ENCODE peak calls at places on chromosomes 4 and X, in seven cellular contexts. G is substantia nigra; H is activated T-helper 9 cell treated with anti-CD3 and anti-CD28 coated beads, Interleukin-2, amount 50 U/mL, for 16 hours; W is natural killer cell treated with Interleukin-12 subunit alpha and Interleukin-12 subunit beta and Interleukin-15 and Interleukin-18, amount 100 ng/mL, for 72 hours; Q is cardiac muscle cell; D is hippocampal formation; M is CD4-positive, alpha-beta T cell. R is an unnamed sample.

GRCh38 chrX:16708016-16708415 is 4.5 kb downstream of the CTPS2 start:
- DNase-seq in W (no peak), H (no peak), D (no peak), Q (no peak), G (no peak), M (no peak), R (no peak)

GRCh38 chr4:26218677-26219181 is 102.1 kb upstream of the RBPJ start:
- DNase-seq in D (peak), H (no peak), W (no peak), Q (no peak), M (no peak), G (no peak), R (no peak)

GRCh38 chrX:131802836-131803626 is 220.1 kb upstream of the STK26 start:
- DNase-seq in M (no peak), G (peak), Q (no peak), H (peak), W (peak), D (no peak), R (peak)

GRCh38 chr4:56641494-56642051 is 39.5 kb downstream of the HOPX start:
- DNase-seq in D (no peak), W (no peak), H (no peak), Q (peak), G (no peak), M (no peak), R (no peak)

GRCh38 chrX:150365953-150366911 is 3.1 kb downstream of the MAMLD1 start:
- DNase-seq in D (peak), Q (peak), M (no peak), G (no peak), W (no peak), H (no peak), R (no peak)

GRCh38 chr4:125704726-125705125 is 390.0 kb downstream of the FAT4 start:
- DNase-seq in H (no peak), Q (peak), D (no peak), G (no peak), W (no peak), M (no peak), R (no peak)

GRCh38 chrX:8864151-8864550 is 63.0 kb upstream of the FAM9A start:
- DNase-seq in H (no peak), Q (no peak), W (no peak), D (peak), M (no peak), G (no peak), R (peak)

GRCh38 chrX:868248-868647 is 237.7 kb downstream of the SHOX start:
- DNase-seq in H (no peak), W (no peak), M (no peak), D (no peak), G (no peak), Q (no peak), R (no peak)

GRCh38 chrX:103687696-103688191 is 1.2 kb upstream of the MORF4L2 start:
- DNase-seq in M (peak), G (peak), H (peak), Q (peak), D (peak), W (no peak), R (peak)

GRCh38 chr4:70315928-70316327 is 18.9 kb upstream of the CABS1 start:
- DNase-seq in M (no peak), G (no peak), W (no peak), H (no peak), Q (no peak), D (no peak), R (no peak)

GRCh38 chrX:38273453-38273852 is 52.8 kb upstream of the SRPX start:
- DNase-seq in M (no peak), H (no peak), D (no peak), G (no peak), Q (no peak), W (no peak), R (no peak)

GRCh38 chr4:109072595-109072994 is 229.9 kb downstream of the COL25A1 start:
- DNase-seq in G (no peak), H (no peak), W (no peak), M (no peak), Q (peak), D (no peak), R (no peak)

GRCh38 chrX:21678059-21678458 is 19.9 kb upstream of the KLHL34 start:
- DNase-seq in H (no peak), M (no peak), G (no peak), D (no peak), W (no peak), Q (no peak), R (no peak)

GRCh38 chr4:147518846-147519767 is 38.2 kb downstream of the EDNRA start:
- DNase-seq in G (peak), Q (peak), D (peak), M (peak), W (no peak), H (peak), R (peak)

GRCh38 chr4:3880595-3881120 is 114.5 kb downstream of the ADRA2C start:
- DNase-seq in W (no peak), H (peak), D (peak), G (no peak), Q (peak), M (peak), R (peak)

GRCh38 chrX:30521440-30522182 is 56.0 kb downstream of the TASL start:
- DNase-seq in G (no peak), M (no peak), D (no peak), W (no peak), H (no peak), Q (peak), R (no peak)

GRCh38 chrX:134520860-134521390 is 61.0 kb downstream of the HPRT1 start:
- DNase-seq in D (no peak), W (no peak), M (no peak), Q (peak), H (no peak), G (no peak), R (no peak)

GRCh38 chr4:3317011-3317655 is 24.3 kb downstream of the RGS12 start:
- DNase-seq in H (no peak), G (no peak), W (no peak), M (no peak), D (no peak), Q (no peak), R (peak)

GRCh38 chr4:169345207-169345788 is 74.5 kb upstream of the SH3RF1 start:
- DNase-seq in H (no peak), Q (peak), D (peak), W (no peak), M (no peak), G (peak), R (peak)

GRCh38 chr4:14726441-14727405 is 275.6 kb upstream of the CPEB2 start:
- DNase-seq in M (no peak), H (no peak), D (no peak), G (no peak), Q (peak), W (no peak), R (no peak)

GRCh38 chrX:50813843-50814661 is at the start of gene SHROOM4:
- DNase-seq in M (no peak), H (no peak), D (peak), G (peak), Q (peak), W (no peak), R (peak)

GRCh38 chr4:158849681-158850080 is 80.9 kb downstream of the FNIP2 start:
- DNase-seq in H (no peak), M (no peak), Q (no peak), D (no peak), G (no peak), W (no peak), R (no peak)

GRCh38 chrX:41445781-41446358 is 1.3 kb upstream of the NYX start:
- DNase-seq in M (no peak), H (no peak), Q (no peak), D (no peak), G (no peak), W (no peak), R (no peak)

GRCh38 chrX:154750301-154751120 is at the start of gene GAB3:
- DNase-seq in H (no peak), D (no peak), M (no peak), W (peak), G (no peak), Q (peak), R (no peak)

GRCh38 chr4:26342328-26343040 is 21.7 kb downstream of the RBPJ start:
- DNase-seq in G (no peak), H (no peak), M (no peak), Q (peak), D (no peak), W (no peak), R (no peak)

GRCh38 chrX:132171478-132171877 is 43.7 kb upstream of the FRMD7 start:
- DNase-seq in M (no peak), G (no peak), W (no peak), D (no peak), H (no peak), Q (peak), R (no peak)

GRCh38 chrX:34341258-34341657 is 209.1 kb upstream of the FAM47A start:
- DNase-seq in D (no peak), Q (no peak), W (no peak), M (no peak), H (no peak), G (no peak), R (no peak)

GRCh38 chr4:90246841-90247240 is 119.6 kb downstream of the CCSER1 start:
- DNase-seq in M (no peak), D (no peak), W (no peak), Q (no peak), H (no peak), G (no peak), R (no peak)

GRCh38 chr4:107215222-107215621 is 179.1 kb upstream of the DKK2 start:
- DNase-seq in W (no peak), Q (no peak), H (no peak), D (no peak), M (no peak), G (no peak), R (no peak)

GRCh38 chr4:16752150-16752549 is 146.3 kb downstream of the LDB2 start:
- DNase-seq in W (no peak), G (no peak), D (no peak), Q (peak), M (no peak), H (no peak), R (no peak)

GRCh38 chr4:8916251-8916913 is 44.7 kb upstream of the HMX1 start:
- DNase-seq in D (no peak), Q (no peak), M (no peak), W (peak), G (no peak), H (no peak), R (peak)

GRCh38 chr4:138184881-138185280 is 57.3 kb downstream of the SLC7A11 start:
- DNase-seq in W (no peak), H (no peak), Q (peak), D (no peak), M (no peak), G (no peak), R (no peak)

GRCh38 chr4:82419451-82419850 is 10.8 kb downstream of the HNRNPDL start:
- DNase-seq in H (no peak), M (no peak), Q (no peak), W (no peak), G (no peak), D (no peak), R (no peak)

GRCh38 chr4:183968502-183968901 is 63.4 kb downstream of the STOX2 start:
- DNase-seq in H (no peak), G (no peak), M (no peak), W (no peak), Q (no peak), D (no peak), R (no peak)

GRCh38 chrX:44904542-44905115 is 31.6 kb downstream of the KDM6A start:
- DNase-seq in Q (no peak), D (no peak), M (no peak), G (no peak), W (no peak), H (no peak), R (no peak)

GRCh38 chr4:6198768-6199343 is 1.5 kb downstream of the JAKMIP1 start:
- DNase-seq in D (no peak), G (no peak), W (peak), H (no peak), Q (peak), M (no peak), R (peak)

GRCh38 chr4:30720656-30721352 is 635 bp downstream of the PCDH7 start:
- DNase-seq in D (peak), M (no peak), Q (peak), W (no peak), G (no peak), H (no peak), R (no peak)

GRCh38 chr4:71304289-71304850 is 34.5 kb upstream of the SLC4A4 start:
- DNase-seq in W (no peak), Q (no peak), H (no peak), D (no peak), G (no peak), M (no peak), R (no peak)

R was measured in dorsolateral prefrontal cortex.